ENCODE peak calls at places on chromosome 20, in nine cellular contexts. Q is PC-9, P is psoas muscle, H is brain microvascular endothelial cell, U is WERI-Rb-1, Z is upper lobe of right lung, X is esophagus squamous epithelium, V is Caco-2, Y is fibroblast of lung. C is an unnamed sample.

GRCh38 chr20:14055127-14055742 is 59.9 kb downstream of the MACROD2 start:
- DNase-seq in Q (peak; percentile 15), P (no peak), H (peak; percentile 49), U (no peak), Z (no peak), X (no peak), V (peak; percentile 65), Y (peak; percentile 42), C (peak; percentile 24)

GRCh38 chr20:41001497-41001896 is 27.1 kb upstream of the TOP1 start:
- DNase-seq in Q (no peak), P (no peak), H (no peak), U (no peak), Z (no peak), X (no peak), V (no peak), Y (no peak), C (no peak)

GRCh38 chr20:10209091-10209490 is 9.5 kb upstream of the SNAP25 start:
- DNase-seq in Q (no peak), P (no peak), H (no peak), U (no peak), Z (no peak), X (no peak), V (no peak), Y (peak; percentile 55), C (peak; percentile 26)

GRCh38 chr20:1875762-1876161 is 19.4 kb upstream of the SIRPA start:
- DNase-seq in Q (no peak), P (no peak), H (no peak), U (no peak), Z (no peak), X (no peak), V (no peak), Y (no peak), C (no peak)

GRCh38 chr20:16308754-16309153 is 264.5 kb downstream of the KIF16B start:
- DNase-seq in Q (no peak), P (no peak), H (peak; percentile 28), U (no peak), Z (no peak), X (no peak), V (no peak), Y (peak; percentile 15), C (no peak)

GRCh38 chr20:57361517-57361916 is 10.5 kb downstream of the RAE1 start:
- DNase-seq in Q (no peak), P (no peak), H (peak; percentile 77), U (no peak), Z (no peak), X (no peak), V (no peak), Y (peak; percentile 88), C (peak; percentile 63)

GRCh38 chr20:31595654-31596411 is 9.3 kb upstream of the ID1 start:
- DNase-seq in Q (peak; percentile 60), P (peak; percentile 86), H (no peak), U (no peak), Z (peak; percentile 91), X (no peak), V (peak; percentile 61), Y (peak; percentile 83), C (peak; percentile 95)

GRCh38 chr20:16902657-16903056 is 154.5 kb downstream of the OTOR start:
- DNase-seq in Q (no peak), P (no peak), H (no peak), U (no peak), Z (no peak), X (no peak), V (no peak), Y (no peak), C (no peak)

DNA sequence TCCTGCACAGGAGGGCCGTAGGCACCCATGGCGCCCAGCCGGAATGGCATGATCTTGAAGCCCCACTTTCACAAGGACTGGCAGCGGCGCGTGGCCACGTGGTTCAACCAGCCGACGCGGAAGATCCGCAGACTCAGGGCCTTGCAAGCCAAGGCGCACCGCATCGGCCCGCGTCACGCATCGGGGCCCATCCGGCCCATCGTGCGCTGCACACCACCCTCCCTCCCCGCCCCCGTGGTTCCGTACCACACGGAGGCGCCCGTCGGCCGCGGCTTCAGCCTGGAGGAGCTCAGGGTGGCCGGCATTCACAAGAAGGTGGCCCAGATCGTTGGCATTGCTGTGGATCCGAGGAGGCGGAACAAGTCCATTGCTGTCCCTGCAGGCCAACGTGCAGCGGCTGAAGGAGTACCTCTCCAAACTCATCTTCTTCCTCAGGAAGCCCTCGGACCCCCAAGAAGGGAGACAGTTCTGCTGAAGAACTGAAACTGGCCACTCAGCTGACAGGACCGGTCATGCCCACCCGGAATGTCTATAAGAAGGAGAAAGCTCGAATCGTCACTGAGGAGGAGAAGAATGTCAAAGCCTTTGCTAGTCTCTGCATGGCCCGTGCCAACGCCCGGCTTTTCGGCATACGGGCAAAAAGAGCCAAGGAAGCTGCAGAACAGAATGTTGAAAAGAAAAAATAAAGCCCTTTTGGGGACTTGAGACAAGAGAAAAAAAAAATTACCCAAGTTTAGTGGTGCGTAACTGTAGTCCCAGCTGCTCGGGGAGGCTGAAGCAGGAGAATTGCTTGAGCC is 9.9 kb upstream of the NCOA5 start:
- DNase-seq in Q (no peak), P (no peak), H (no peak), U (no peak), Z (peak; percentile 72), X (no peak), V (no peak), Y (no peak), C (no peak)
- TF ChIP-seq CTCF in Q (no peak), P (no peak), H (peak; percentile 13), U (no peak), Z (peak; percentile 29), X (no peak), V (no peak), Y (no peak), C (no peak)

GRCh38 chr20:43992885-43993284 is 78.2 kb downstream of the TOX2 start:
- DNase-seq in Q (no peak), P (no peak), H (no peak), U (no peak), Z (no peak), X (no peak), V (no peak), Y (no peak), C (no peak)

GRCh38 chr20:43994486-43995100 is 79.9 kb downstream of the TOX2 start:
- DNase-seq in Q (no peak), P (no peak), H (peak; percentile 21), U (no peak), Z (no peak), X (no peak), V (no peak), Y (peak; percentile 40), C (no peak)

GRCh38 chr20:43993552-43993951 is 78.9 kb downstream of the TOX2 start:
- DNase-seq in Q (no peak), P (no peak), H (no peak), U (no peak), Z (no peak), X (no peak), V (no peak), Y (no peak), C (no peak)

GRCh38 chr20:43991264-43991663 is 76.6 kb downstream of the TOX2 start:
- DNase-seq in Q (no peak), P (no peak), H (no peak), U (no peak), Z (no peak), X (no peak), V (no peak), Y (no peak), C (no peak)

DNA sequence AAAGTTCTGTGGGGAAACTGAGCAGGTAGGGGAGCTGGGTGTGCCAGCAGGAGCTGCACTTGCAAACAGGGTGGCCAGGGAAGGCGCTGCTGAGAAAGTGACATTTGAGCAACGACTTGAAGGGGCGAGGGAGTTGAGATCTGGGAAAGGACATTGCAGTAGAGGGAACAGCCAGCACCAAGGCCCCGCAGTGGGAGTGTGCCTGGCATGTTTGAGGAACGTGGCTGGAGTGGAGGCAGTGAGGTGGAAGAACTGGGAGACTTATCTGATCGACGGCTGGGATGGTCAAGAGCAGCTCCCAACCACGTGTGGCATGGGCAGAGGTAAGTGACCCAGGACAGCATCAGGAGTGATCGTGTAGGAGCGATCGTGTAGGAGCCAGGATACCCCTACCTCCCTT is 77.3 kb downstream of the TOX2 start:
- DNase-seq in Q (no peak), P (no peak), H (no peak), U (no peak), Z (no peak), X (no peak), V (no peak), Y (no peak), C (no peak)
- H3K36me3 ChIP-seq in Q (peaks cover 11% of the 10 kb centered on the region), P (no peaks in the 10 kb centered on the region), H (no peaks in the 10 kb centered on the region), U (no peaks in the 10 kb centered on the region), Z (no peaks in the 10 kb centered on the region), X (no peaks in the 10 kb centered on the region), V (no peaks in the 10 kb centered on the region), Y (no peaks in the 10 kb centered on the region), C (no peaks in the 10 kb centered on the region)

DNA sequence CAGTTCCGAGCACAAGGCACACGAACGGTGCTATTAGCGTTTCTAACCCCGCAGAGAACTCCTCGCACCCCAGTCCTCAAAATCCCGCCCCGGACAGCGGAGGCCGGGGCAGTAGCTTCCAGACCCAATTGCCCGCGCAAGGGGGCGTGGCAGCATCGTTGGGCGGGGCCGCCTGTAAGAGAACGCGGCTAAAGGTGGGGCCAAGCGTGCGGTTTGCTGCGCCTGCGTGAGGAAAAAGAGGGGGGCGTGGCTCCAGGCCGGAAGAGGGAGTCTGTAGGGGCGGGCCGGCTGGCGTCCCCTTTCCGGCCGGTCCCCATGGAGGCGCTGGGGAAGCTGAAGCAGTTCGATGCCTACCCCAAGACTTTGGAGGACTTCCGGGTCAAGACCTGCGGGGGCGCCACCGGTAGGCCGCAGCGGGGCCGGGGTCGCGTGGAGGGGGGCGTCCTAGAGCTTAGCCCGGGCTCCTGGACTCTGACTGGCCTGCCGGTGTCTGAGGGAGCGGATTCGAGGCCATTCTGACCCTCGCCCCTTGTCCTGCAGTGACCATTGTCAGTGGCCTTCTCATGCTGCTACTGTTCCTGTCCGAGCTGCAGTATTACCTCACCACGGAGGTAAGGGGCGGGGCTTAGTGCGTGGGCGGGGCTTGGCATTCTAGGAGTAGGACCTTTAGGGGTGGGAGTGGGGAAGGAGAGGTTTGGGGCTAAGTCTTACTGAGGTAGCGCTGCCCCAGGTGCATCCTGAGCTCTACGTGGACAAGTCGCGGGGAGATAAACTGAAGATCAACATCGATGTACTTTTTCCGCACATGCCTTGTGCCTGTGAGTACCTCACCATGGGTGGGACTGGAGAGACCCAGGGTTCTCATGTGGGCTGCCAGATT is at the start of gene ERGIC3:
- DNase-seq in Q (peak; percentile 99), P (peak; percentile 98), H (peak; percentile 94), U (peak; percentile 99), Z (peak; percentile 99), X (peak; percentile 84), V (peak; percentile 100), Y (peak; percentile 92), C (peak; percentile 69)
- TF ChIP-seq CTCF in Q (no peak), P (no peak), H (no peak), U (no peak), Z (peak; percentile 17), X (no peak), V (no peak), Y (no peak), C (peak; percentile 9)

DNA sequence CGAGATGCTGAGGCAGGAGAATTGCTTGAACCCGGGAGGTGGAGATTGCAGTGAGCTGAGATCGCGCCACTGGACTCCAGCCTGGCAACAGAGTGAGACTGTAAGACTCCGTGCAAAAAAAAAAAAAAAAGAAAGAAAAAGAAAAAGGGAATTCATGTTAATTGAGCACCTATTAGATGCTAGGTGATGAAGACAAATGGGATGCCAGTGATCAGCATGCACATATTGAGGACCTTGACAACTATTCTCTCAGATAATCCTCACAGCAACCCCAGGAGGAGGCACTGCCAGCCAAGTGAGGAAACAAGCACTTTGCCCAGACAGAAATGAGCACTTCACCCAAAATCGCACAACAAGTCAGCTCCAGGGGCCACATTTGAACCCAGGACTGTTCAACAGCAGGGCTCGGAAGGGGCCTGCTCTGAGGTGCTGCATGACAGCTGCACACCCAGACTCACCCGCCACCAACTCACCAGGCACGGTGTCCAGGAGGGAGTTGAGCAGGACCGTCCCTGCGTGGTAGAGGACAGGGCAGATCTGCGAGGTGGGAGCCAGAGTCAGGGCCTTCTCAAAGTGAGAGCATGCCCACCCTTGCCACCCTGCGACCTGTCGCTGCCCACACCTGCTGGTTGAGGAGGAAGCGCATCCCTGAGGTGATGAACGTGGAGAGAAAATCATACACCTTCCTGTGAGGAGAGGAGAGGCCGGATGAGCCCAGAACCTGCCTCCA is 4.6 kb downstream of the PLTP start:
- DNase-seq in Q (no peak), P (no peak), H (no peak), U (no peak), Z (no peak), X (no peak), V (no peak), Y (no peak), C (no peak)
- H3K36me3 ChIP-seq in Q (peaks cover 15% of the 10 kb centered on the region), P (peaks cover 7% of the 10 kb centered on the region), H (no peaks in the 10 kb centered on the region), U (no peaks in the 10 kb centered on the region), Z (no peaks in the 10 kb centered on the region), X (no peaks in the 10 kb centered on the region), V (no peaks in the 10 kb centered on the region), Y (peaks cover 1% of the 10 kb centered on the region), C (no peaks in the 10 kb centered on the region)

C was measured in BJ.